ENCODE peak calls at places on chromosomes 4 and X, in four cellular contexts. One of them, this sample, is unnamed.
A peak's percentile ranks its signal among the peaks of the same experiment; 100 is the strongest.

GRCh38 chr4:121049072-121049599 is 23.2 kb downstream of the NDNF start:
- DNase-seq in colonic mucosa: no peak
- DNase-seq in pancreas: no peak
- DNase-seq in CD4-positive, alpha-beta T cell: no peak
- DNase-seq in this sample: no peak

GRCh38 chrX:44010626-44011025 is 37.4 kb upstream of the NDP start:
- DNase-seq in CD4-positive, alpha-beta T cell: no peak
- DNase-seq in pancreas: no peak
- DNase-seq in colonic mucosa: no peak
- DNase-seq in this sample: no peak

GRCh38 chr4:86972997-86973396 is 38.2 kb downstream of the AFF1 start:
- DNase-seq in pancreas: peak; percentile 64
- DNase-seq in colonic mucosa: peak; percentile 86
- DNase-seq in CD4-positive, alpha-beta T cell: no peak
- DNase-seq in this sample: peak; percentile 70

GRCh38 chr4:48543796-48544195 is 53.7 kb downstream of the ZAR1 start:
- DNase-seq in pancreas: no peak
- DNase-seq in colonic mucosa: no peak
- DNase-seq in CD4-positive, alpha-beta T cell: no peak
- DNase-seq in this sample: no peak

GRCh38 chrX:133232331-133232730 is 14.2 kb upstream of the TFDP3 start:
- DNase-seq in pancreas: no peak
- DNase-seq in colonic mucosa: no peak
- DNase-seq in CD4-positive, alpha-beta T cell: no peak
- DNase-seq in this sample: no peak

GRCh38 chr4:40594261-40595178 is 35.1 kb downstream of the RBM47 start:
- DNase-seq in colonic mucosa: no peak
- DNase-seq in CD4-positive, alpha-beta T cell: no peak
- DNase-seq in pancreas: no peak
- DNase-seq in this sample: no peak

GRCh38 chr4:170420255-170420693 is 330.5 kb upstream of the AADAT start:
- DNase-seq in pancreas: no peak
- DNase-seq in colonic mucosa: no peak
- DNase-seq in CD4-positive, alpha-beta T cell: no peak
- DNase-seq in this sample: no peak

GRCh38 chr4:15436515-15436914 is 8.7 kb downstream of the C1QTNF7 start:
- DNase-seq in CD4-positive, alpha-beta T cell: no peak
- DNase-seq in colonic mucosa: no peak
- DNase-seq in pancreas: no peak
- DNase-seq in this sample: no peak

GRCh38 chr4:140754918-140755810 is 1.0 kb downstream of the TBC1D9 start:
- DNase-seq in pancreas: no peak
- DNase-seq in CD4-positive, alpha-beta T cell: no peak
- DNase-seq in colonic mucosa: peak; percentile 43
- DNase-seq in this sample: no peak

GRCh38 chr4:83489711-83490326 is 4.9 kb upstream of the ABRAXAS1 start:
- DNase-seq in CD4-positive, alpha-beta T cell: no peak
- DNase-seq in colonic mucosa: no peak
- DNase-seq in pancreas: no peak
- DNase-seq in this sample: no peak

GRCh38 chr4:1565598-1566295 is 118.4 kb downstream of the FAM53A start:
- DNase-seq in CD4-positive, alpha-beta T cell: no peak
- DNase-seq in pancreas: peak; percentile 58
- DNase-seq in colonic mucosa: no peak
- DNase-seq in this sample: no peak

GRCh38 chr4:1563768-1564485 is 120.2 kb downstream of the FAM53A start:
- DNase-seq in colonic mucosa: no peak
- DNase-seq in CD4-positive, alpha-beta T cell: no peak
- DNase-seq in pancreas: peak; percentile 47
- DNase-seq in this sample: no peak

GRCh38 chr4:1562771-1563170 is 121.3 kb downstream of the FAM53A start:
- DNase-seq in pancreas: peak; percentile 41
- DNase-seq in colonic mucosa: no peak
- DNase-seq in CD4-positive, alpha-beta T cell: no peak
- DNase-seq in this sample: no peak

GRCh38 chr4:1563241-1563640 is 120.9 kb downstream of the FAM53A start:
- DNase-seq in CD4-positive, alpha-beta T cell: no peak
- DNase-seq in pancreas: peak; percentile 38
- DNase-seq in colonic mucosa: no peak
- DNase-seq in this sample: no peak

GRCh38 chr4:1564535-1565375 is 119.4 kb downstream of the FAM53A start:
- DNase-seq in CD4-positive, alpha-beta T cell: no peak
- DNase-seq in pancreas: peak; percentile 50
- DNase-seq in colonic mucosa: no peak
- DNase-seq in this sample: no peak
- TF ChIP-seq CTCF in CD4-positive, alpha-beta T cell: no peak
- TF ChIP-seq CTCF in pancreas: no peak
- TF ChIP-seq CTCF in colonic mucosa: no peak
- TF ChIP-seq CTCF in this sample: no peak

GRCh38 chr4:124275-125081 is at the start of gene ZNF718:
- DNase-seq in colonic mucosa: peak; percentile 96
- DNase-seq in pancreas: peak; percentile 94
- DNase-seq in CD4-positive, alpha-beta T cell: peak; percentile 91
- DNase-seq in this sample: peak; percentile 96

GRCh38 chr4:116499-116898 is 7.8 kb upstream of the ZNF718 start:
- DNase-seq in CD4-positive, alpha-beta T cell: no peak
- DNase-seq in colonic mucosa: no peak
- DNase-seq in pancreas: no peak
- DNase-seq in this sample: no peak

GRCh38 chr4:121408-122084 is 2.8 kb upstream of the ZNF718 start:
- DNase-seq in CD4-positive, alpha-beta T cell: no peak
- DNase-seq in colonic mucosa: no peak
- DNase-seq in pancreas: no peak
- DNase-seq in this sample: no peak

GRCh38 chr4:125085-125820 is 952 bp downstream of the ZNF718 start:
- DNase-seq in colonic mucosa: peak; percentile 59
- DNase-seq in pancreas: peak; percentile 80
- DNase-seq in CD4-positive, alpha-beta T cell: peak; percentile 21
- DNase-seq in this sample: peak; percentile 46

GRCh38 chr4:120616-121015 is 3.7 kb upstream of the ZNF718 start:
- DNase-seq in CD4-positive, alpha-beta T cell: no peak
- DNase-seq in colonic mucosa: no peak
- DNase-seq in pancreas: no peak
- DNase-seq in this sample: no peak
- H3K9me3 ChIP-seq in CD4-positive, alpha-beta T cell: peaks cover 50% of the 10 kb centered on the region
- H3K9me3 ChIP-seq in colonic mucosa: no peaks in the 10 kb centered on the region
- H3K9me3 ChIP-seq in pancreas: no peaks in the 10 kb centered on the region
- H3K9me3 ChIP-seq in this sample: peaks cover 7% of the 10 kb centered on the region

GRCh38 chrX:143788265-143788664 is 67.7 kb upstream of the SPANXN2 start:
- DNase-seq in colonic mucosa: no peak
- DNase-seq in pancreas: no peak
- DNase-seq in CD4-positive, alpha-beta T cell: no peak
- DNase-seq in this sample: no peak
- TF ChIP-seq CTCF in colonic mucosa: no peak
- TF ChIP-seq CTCF in pancreas: no peak
- TF ChIP-seq CTCF in CD4-positive, alpha-beta T cell: no peak
- TF ChIP-seq CTCF in this sample: no peak

GRCh38 chrX:614136-614535 is 16.5 kb upstream of the SHOX start:
- DNase-seq in CD4-positive, alpha-beta T cell: no peak
- DNase-seq in pancreas: no peak
- DNase-seq in colonic mucosa: no peak
- DNase-seq in this sample: peak; percentile 11
- H3K9me3 ChIP-seq in CD4-positive, alpha-beta T cell: peaks cover 15% of the 10 kb centered on the region
- H3K9me3 ChIP-seq in pancreas: no peaks in the 10 kb centered on the region
- H3K9me3 ChIP-seq in colonic mucosa: no peaks in the 10 kb centered on the region
- H3K9me3 ChIP-seq in this sample: peaks cover 14% of the 10 kb centered on the region

DNA sequence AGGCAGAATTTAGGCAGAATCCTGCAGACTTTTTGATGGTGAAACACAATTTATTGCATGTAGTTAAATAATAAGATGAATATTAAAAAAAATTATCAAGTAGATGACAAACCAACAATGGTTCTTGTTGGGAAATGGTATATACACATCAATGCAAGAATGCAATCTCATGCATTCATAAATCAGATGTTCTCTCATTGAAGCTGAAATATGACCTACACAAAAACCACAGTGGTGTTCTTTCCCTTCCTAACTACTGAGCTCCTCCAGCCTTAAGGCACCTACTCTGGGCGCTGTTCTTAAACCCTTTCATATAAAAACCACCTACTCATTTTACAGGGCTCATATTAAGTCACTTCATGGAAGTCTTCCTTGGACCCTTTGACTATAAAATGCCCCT is 64.1 kb downstream of the ANTXR2 start:
- DNase-seq in colonic mucosa: no peak
- DNase-seq in pancreas: no peak
- DNase-seq in CD4-positive, alpha-beta T cell: no peak
- DNase-seq in this sample: no peak
- TF ChIP-seq CTCF in colonic mucosa: no peak
- TF ChIP-seq CTCF in pancreas: no peak
- TF ChIP-seq CTCF in CD4-positive, alpha-beta T cell: no peak
- TF ChIP-seq CTCF in this sample: no peak

DNA sequence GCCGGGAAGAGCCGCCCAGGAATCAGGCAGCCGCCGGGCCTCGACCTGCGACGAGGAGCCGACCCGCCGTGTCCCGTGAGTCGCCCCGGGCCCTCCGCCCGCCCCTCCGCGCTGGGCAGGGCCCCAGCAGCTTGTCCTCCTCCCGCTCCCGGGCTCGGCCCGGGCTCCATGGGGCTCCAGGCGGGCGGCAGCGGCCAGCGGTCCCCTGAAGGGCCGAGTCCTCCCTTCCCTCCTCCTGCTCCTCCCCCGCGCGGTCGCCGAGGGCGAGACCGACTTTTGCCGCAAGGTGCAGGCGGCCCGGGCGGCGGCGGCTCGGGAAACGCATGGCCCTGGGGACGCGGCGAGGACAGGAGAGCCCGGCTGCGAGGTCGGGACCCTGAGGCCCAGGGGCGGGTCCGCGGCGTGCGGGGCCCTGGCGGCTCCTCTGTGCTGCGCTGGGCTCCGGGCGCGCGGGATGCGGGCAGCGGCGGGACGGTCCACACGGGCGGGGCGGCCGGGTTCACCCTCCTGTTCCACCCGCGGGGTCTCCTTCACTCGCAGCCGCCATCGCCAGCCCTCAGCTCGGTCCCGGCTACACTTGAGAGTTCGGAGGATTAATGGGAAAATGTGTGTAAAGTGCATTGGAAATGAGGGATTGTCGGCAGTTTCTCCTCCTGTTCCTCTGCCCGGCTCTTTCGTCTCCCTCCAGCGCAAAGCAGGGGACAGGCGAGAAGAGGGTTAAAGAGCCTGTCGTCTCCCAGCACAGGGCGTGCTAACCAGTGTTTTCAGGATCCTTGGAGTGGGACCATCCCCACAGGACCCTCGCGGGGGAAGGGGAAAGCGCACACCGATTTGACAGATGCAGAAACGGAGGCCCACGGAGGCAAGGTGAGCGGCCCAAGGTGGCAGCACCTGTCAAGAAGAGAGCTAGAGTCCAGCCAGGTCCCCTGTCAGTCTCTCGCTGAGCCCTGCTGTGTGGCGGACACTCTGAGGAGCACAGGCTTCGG is 16.6 kb upstream of the ZNF718 start:
- DNase-seq in pancreas: peak; percentile 54
- DNase-seq in colonic mucosa: no peak
- DNase-seq in CD4-positive, alpha-beta T cell: no peak
- DNase-seq in this sample: no peak
- H3K9me3 ChIP-seq in pancreas: no peaks in the 10 kb centered on the region
- H3K9me3 ChIP-seq in colonic mucosa: no peaks in the 10 kb centered on the region
- H3K9me3 ChIP-seq in CD4-positive, alpha-beta T cell: peaks cover 57% of the 10 kb centered on the region
- H3K9me3 ChIP-seq in this sample: no peaks in the 10 kb centered on the region